ENCODE peak calls at places on chromosomes 11 and 22, in four cellular contexts. One of them, this sample, is unnamed.

GRCh38 chr11:66983275-66983924 is 8.3 kb downstream of the C11orf86 start:
- DNase-seq in K562: no peak
- DNase-seq in GM12878: no peak
- DNase-seq in H1: no peak
- DNase-seq in this sample: no peak

GRCh38 chr11:61267437-61267841 is 26.5 kb downstream of the PGA5 start:
- DNase-seq in K562: peak; percentile 76
- DNase-seq in GM12878: no peak
- DNase-seq in H1: no peak
- DNase-seq in this sample: peak; percentile 66

GRCh38 chr11:1883342-1884122 is 8.2 kb downstream of the PRR33 start:
- DNase-seq in K562: no peak
- DNase-seq in GM12878: no peak
- DNase-seq in H1: no peak
- DNase-seq in this sample: no peak

GRCh38 chr11:10456519-10456918 is 1.5 kb downstream of the AMPD3 start:
- DNase-seq in K562: peak; percentile 49
- DNase-seq in GM12878: no peak
- DNase-seq in H1: no peak
- DNase-seq in this sample: no peak

GRCh38 chr11:78281511-78281910 is 92.8 kb downstream of the USP35 start:
- DNase-seq in K562: no peak
- DNase-seq in GM12878: no peak
- DNase-seq in H1: no peak
- DNase-seq in this sample: no peak

GRCh38 chr11:36187618-36188017 is 101.6 kb downstream of the COMMD9 start:
- DNase-seq in K562: no peak
- DNase-seq in GM12878: no peak
- DNase-seq in H1: no peak
- DNase-seq in this sample: no peak

GRCh38 chr11:46912526-46913150 is 5.7 kb downstream of the LRP4 start:
- DNase-seq in K562: no peak
- DNase-seq in GM12878: no peak
- DNase-seq in H1: peak; percentile 70
- DNase-seq in this sample: no peak

GRCh38 chr11:34206598-34207300 is 101.3 kb downstream of the NAT10 start:
- DNase-seq in K562: no peak
- DNase-seq in GM12878: no peak
- DNase-seq in H1: no peak
- DNase-seq in this sample: no peak

GRCh38 chr11:30328676-30329075 is 5.8 kb downstream of the ARL14EP start:
- DNase-seq in K562: no peak
- DNase-seq in GM12878: no peak
- DNase-seq in H1: no peak
- DNase-seq in this sample: no peak

GRCh38 chr11:78138694-78139421 is 568 bp downstream of the ALG8 start:
- DNase-seq in K562: peak; percentile 55
- DNase-seq in GM12878: peak; percentile 21
- DNase-seq in H1: no peak
- DNase-seq in this sample: no peak

GRCh38 chr11:114651145-114651718 is 27.1 kb upstream of the NXPE2 start:
- DNase-seq in K562: no peak
- DNase-seq in GM12878: no peak
- DNase-seq in H1: no peak
- DNase-seq in this sample: no peak

GRCh38 chr11:10324474-10324873 is 19.6 kb downstream of the ADM start:
- DNase-seq in K562: no peak
- DNase-seq in GM12878: no peak
- DNase-seq in H1: no peak
- DNase-seq in this sample: no peak

GRCh38 chr11:48024635-48025071 is 44.3 kb downstream of the PTPRJ start:
- DNase-seq in K562: no peak
- DNase-seq in GM12878: no peak
- DNase-seq in H1: no peak
- DNase-seq in this sample: no peak

GRCh38 chr22:31923166-31923565 is 21.2 kb upstream of the YWHAH start:
- DNase-seq in K562: no peak
- DNase-seq in GM12878: no peak
- DNase-seq in H1: no peak
- DNase-seq in this sample: no peak

GRCh38 chr11:114678125-114679036 is at the start of gene NXPE2:
- DNase-seq in K562: no peak
- DNase-seq in GM12878: no peak
- DNase-seq in H1: no peak
- DNase-seq in this sample: no peak

GRCh38 chr11:94815705-94816344 is 47.7 kb downstream of the AMOTL1 start:
- DNase-seq in K562: no peak
- DNase-seq in GM12878: no peak
- DNase-seq in H1: no peak
- DNase-seq in this sample: no peak

GRCh38 chr22:29259253-29259899 is 8.4 kb downstream of the RHBDD3 start:
- DNase-seq in K562: no peak
- DNase-seq in GM12878: no peak
- DNase-seq in H1: no peak
- DNase-seq in this sample: no peak

GRCh38 chr11:35182317-35182939 is 43.5 kb downstream of the CD44 start:
- DNase-seq in K562: no peak
- DNase-seq in GM12878: peak; percentile 52
- DNase-seq in H1: no peak
- DNase-seq in this sample: no peak

GRCh38 chr11:17508306-17508705 is 31.7 kb upstream of the ABCC8 start:
- DNase-seq in K562: no peak
- DNase-seq in GM12878: no peak
- DNase-seq in H1: no peak
- DNase-seq in this sample: no peak

GRCh38 chr22:19605508-19606331 is 81.5 kb upstream of the CLDN5 start:
- DNase-seq in K562: peak; percentile 30
- DNase-seq in GM12878: no peak
- DNase-seq in H1: no peak
- DNase-seq in this sample: no peak

GRCh38 chr11:125772834-125773505 is 5.7 kb downstream of the PATE2 start:
- DNase-seq in K562: no peak
- DNase-seq in GM12878: no peak
- DNase-seq in H1: no peak
- DNase-seq in this sample: no peak

GRCh38 chr11:129192150-129192549 is at the start of gene ARHGAP32:
- DNase-seq in K562: no peak
- DNase-seq in GM12878: no peak
- DNase-seq in H1: no peak
- DNase-seq in this sample: no peak

GRCh38 chr22:46040471-46041465 is 63.8 kb upstream of the WNT7B start:
- DNase-seq in K562: no peak
- DNase-seq in GM12878: no peak
- DNase-seq in H1: no peak
- DNase-seq in this sample: no peak

GRCh38 chr22:46471901-46472721 is 65.3 kb downstream of the CELSR1 start:
- DNase-seq in K562: no peak
- DNase-seq in GM12878: no peak
- DNase-seq in H1: no peak
- DNase-seq in this sample: no peak

GRCh38 chr11:43738600-43739409 is 58.3 kb downstream of the HSD17B12 start:
- DNase-seq in K562: peak; percentile 73
- DNase-seq in GM12878: no peak
- DNase-seq in H1: no peak
- DNase-seq in this sample: peak; percentile 3
- TF ChIP-seq GABPA in K562: no peak
- TF ChIP-seq GABPA in GM12878: no peak
- TF ChIP-seq GABPA in H1: no peak
- TF ChIP-seq GABPA in this sample: no peak

DNA sequence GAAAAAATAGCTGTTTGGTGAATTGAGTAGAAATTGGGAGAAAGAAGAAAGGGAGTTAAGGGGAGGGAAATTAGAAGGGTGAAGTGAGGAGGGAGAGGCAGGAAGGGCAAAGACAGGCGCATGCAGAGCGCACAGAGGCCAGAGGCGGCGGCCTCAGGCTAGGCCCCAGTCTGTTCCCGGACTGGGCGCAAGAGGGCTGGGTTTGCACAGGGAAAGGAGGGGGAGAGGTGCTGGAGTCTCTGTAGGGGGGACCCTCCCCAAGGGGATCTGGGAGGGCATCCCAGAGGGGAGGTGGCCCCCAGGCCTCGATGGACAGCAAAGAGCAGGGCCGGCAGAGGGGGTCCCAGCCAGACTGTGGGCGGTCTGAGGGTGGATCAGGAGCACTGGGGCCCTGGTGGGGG is 1.3 kb upstream of the FLRT1 start:
- DNase-seq in K562: no peak
- DNase-seq in GM12878: no peak
- DNase-seq in H1: no peak
- DNase-seq in this sample: no peak
- TF ChIP-seq EZH2 in K562: no peak
- TF ChIP-seq EZH2 in GM12878: no peak
- TF ChIP-seq EZH2 in H1: no peak
- TF ChIP-seq EZH2 in this sample: no peak

GRCh38 chr22:42814616-42815015 is 42.5 kb downstream of the ARFGAP3 start:
- DNase-seq in K562: no peak
- DNase-seq in GM12878: no peak
- DNase-seq in H1: no peak
- DNase-seq in this sample: no peak

GRCh38 chr22:42814215-42814614 is 42.9 kb downstream of the ARFGAP3 start:
- DNase-seq in K562: no peak
- DNase-seq in GM12878: peak; percentile 12
- DNase-seq in H1: no peak
- DNase-seq in this sample: peak; percentile 42

GRCh38 chr22:42808516-42808915 is 48.6 kb downstream of the ARFGAP3 start:
- DNase-seq in K562: no peak
- DNase-seq in GM12878: no peak
- DNase-seq in H1: no peak
- DNase-seq in this sample: no peak

GRCh38 chr22:42813501-42813900 is 43.6 kb downstream of the ARFGAP3 start:
- DNase-seq in K562: no peak
- DNase-seq in GM12878: no peak
- DNase-seq in H1: no peak
- DNase-seq in this sample: no peak

DNA sequence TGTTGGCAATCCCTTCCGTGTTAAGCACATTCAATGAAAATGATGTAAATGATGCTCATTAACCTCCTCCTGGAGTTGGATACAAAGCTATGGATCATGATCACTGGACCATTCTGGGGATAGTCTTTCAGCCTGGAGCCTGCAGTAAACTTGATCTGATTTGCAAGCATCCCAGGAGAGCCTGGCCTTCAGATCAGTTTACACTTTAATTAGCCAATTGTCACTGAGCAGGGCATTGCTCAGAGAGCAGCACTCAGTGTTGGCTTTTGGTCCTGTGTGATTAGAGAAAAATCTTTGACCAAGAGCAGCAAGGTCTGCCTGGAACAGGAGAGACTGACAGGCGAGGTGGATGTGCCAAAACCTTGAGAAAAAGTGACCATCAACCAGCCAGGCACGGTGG is 45.6 kb downstream of the ARFGAP3 start:
- DNase-seq in K562: no peak
- DNase-seq in GM12878: no peak
- DNase-seq in H1: no peak
- DNase-seq in this sample: no peak
- TF ChIP-seq GABPA in K562: no peak
- TF ChIP-seq GABPA in GM12878: no peak
- TF ChIP-seq GABPA in H1: no peak
- TF ChIP-seq GABPA in this sample: no peak

DNA sequence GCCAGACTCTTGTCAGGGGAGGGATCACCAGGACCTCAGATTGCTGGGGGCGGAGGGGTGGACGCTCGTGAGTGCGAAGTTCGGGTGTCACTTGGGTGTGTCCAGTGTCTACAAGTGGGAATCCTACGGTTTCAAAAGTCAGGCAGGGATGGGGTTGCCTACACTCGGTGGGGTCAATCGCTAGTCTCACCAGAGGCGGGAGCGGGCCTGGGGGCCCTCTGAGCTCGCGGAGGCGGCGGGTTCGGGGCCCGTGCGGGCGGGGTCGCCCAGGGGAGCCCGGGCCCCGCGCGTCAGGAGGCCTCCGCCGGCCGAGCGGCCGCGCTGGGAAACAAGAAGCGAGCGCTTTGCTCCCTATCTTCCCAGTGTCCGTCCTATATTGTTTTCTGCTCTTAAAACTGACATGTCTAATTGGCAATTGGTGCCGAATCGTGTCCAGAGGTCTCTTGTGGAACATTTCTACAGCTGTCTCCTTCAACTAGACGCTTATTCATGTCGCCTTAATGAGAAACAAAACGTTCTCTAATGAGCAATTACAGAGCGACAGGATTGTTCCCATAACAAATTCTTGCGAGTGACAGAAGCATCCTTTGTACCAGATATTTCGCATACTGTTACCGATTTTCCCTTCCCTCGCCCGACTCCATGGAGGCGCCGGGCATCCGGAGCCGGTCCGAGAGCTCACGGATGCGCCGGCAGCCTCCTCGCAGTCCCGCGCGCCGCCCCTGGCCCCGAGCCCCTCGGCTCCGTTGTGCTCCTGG is 11.9 kb downstream of the PAX6 start:
- DNase-seq in K562: no peak
- DNase-seq in GM12878: no peak
- DNase-seq in H1: no peak
- DNase-seq in this sample: no peak
- TF ChIP-seq EZH2 in K562: no peak
- TF ChIP-seq EZH2 in GM12878: no peak
- TF ChIP-seq EZH2 in H1: peak; percentile 75
- TF ChIP-seq EZH2 in this sample: no peak

DNA sequence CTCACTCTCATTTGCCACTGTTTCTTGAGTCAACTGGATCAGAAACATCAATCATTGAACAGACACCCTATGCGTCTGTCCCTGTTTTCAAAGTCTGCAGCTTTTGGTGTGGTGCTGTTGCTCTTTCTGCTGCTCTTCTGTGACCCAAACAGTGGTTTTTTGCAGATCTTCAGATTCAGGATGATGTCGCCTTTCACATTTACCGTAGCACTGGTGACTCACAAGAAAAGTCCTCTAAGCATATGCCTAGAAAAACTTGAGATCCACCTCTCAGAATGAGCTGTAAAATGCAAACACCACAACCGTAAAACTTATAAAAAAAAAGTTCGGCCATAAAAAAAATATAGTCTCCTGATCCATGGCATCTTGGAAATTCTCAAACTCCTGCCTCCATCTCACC is 400.4 kb downstream of the NTM start:
- DNase-seq in K562: no peak
- DNase-seq in GM12878: no peak
- DNase-seq in H1: no peak
- DNase-seq in this sample: no peak
- TF ChIP-seq GABPA in K562: no peak
- TF ChIP-seq GABPA in GM12878: no peak
- TF ChIP-seq GABPA in H1: no peak
- TF ChIP-seq GABPA in this sample: no peak

DNA sequence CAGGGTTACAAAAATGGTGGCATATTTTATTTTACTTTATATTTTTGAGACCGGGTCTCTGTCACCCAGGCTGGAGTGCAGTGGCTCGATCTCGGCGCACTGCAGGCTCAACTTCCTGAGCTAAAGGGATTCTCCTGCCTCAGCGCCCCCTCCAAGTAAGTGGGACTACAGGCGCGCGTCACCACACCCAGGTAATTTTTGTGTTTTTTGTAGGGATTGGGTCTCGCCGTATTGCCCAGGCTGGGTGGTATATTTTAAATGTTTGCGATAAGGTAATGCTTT is 652 bp upstream of the FOSL1 start:
- DNase-seq in K562: no peak
- DNase-seq in GM12878: no peak
- DNase-seq in H1: no peak
- DNase-seq in this sample: no peak
- TF ChIP-seq EZH2 in K562: no peak
- TF ChIP-seq EZH2 in GM12878: no peak
- TF ChIP-seq EZH2 in H1: no peak
- TF ChIP-seq EZH2 in this sample: no peak

This sample was measured in HepG2.